ENCODE peak calls at places on chromosomes 13 and 19, in eight cellular contexts. Z is heart right ventricle; L is EL; R is cardiac fibroblast; O is NCI-H1417; V is stimulated activated CD4-positive, alpha-beta T cell treated with anti-CD3 and anti-CD28 coated beads, Interleukin-12 subunit alpha, Interleukin-12 subunit beta, amount 100 ng/mL, for 48 hours; U is T-helper 1 cell; E is progenitor cell of endocrine pancreas. C is an unnamed sample.

GRCh38 chr19:8396563-8397203 is 6.5 kb downstream of the RAB11B start:
- DNase-seq in Z (peak), L (peak), R (peak), O (no peak), V (peak), U (peak), E (no peak), C (no peak)

GRCh38 chr19:14519860-14520407 is 1.7 kb upstream of the DNAJB1 start:
- DNase-seq in Z (no peak), L (peak), R (peak), O (no peak), V (no peak), U (no peak), E (no peak), C (no peak)

GRCh38 chr13:111177081-111177711 is 62.1 kb downstream of the ARHGEF7 start:
- DNase-seq in Z (peak), L (no peak), R (peak), O (no peak), V (no peak), U (no peak), E (no peak), C (peak)

GRCh38 chr19:40348961-40349507 is 539 bp downstream of the PLD3 start:
- DNase-seq in Z (no peak), L (peak), R (peak), O (no peak), V (no peak), U (no peak), E (no peak), C (peak)

GRCh38 chr13:74205313-74205690 is 71.1 kb upstream of the KLF12 start:
- DNase-seq in Z (no peak), L (no peak), R (peak), O (no peak), V (no peak), U (no peak), E (no peak), C (no peak)

GRCh38 chr13:32415019-32415418 is 12.9 kb downstream of the N4BP2L1 start:
- DNase-seq in Z (no peak), L (no peak), R (peak), O (no peak), V (no peak), U (no peak), E (no peak), C (no peak)

GRCh38 chr19:23002690-23003422 is at the start of gene ZNF728:
- DNase-seq in Z (peak), L (no peak), R (peak), O (no peak), V (no peak), U (no peak), E (no peak), C (peak)

GRCh38 chr19:42420055-42420544 is 7.1 kb downstream of the LIPE start:
- DNase-seq in Z (peak), L (peak), R (peak), O (no peak), V (peak), U (peak), E (no peak), C (no peak)

GRCh38 chr13:19382111-19382510 is 179.2 kb downstream of the TPTE2 start:
- DNase-seq in Z (no peak), L (no peak), R (no peak), O (no peak), V (no peak), U (no peak), E (no peak), C (no peak)

GRCh38 chr19:45112111-45112827 is 19.3 kb downstream of the PPP1R37 start:
- DNase-seq in Z (no peak), L (no peak), R (no peak), O (no peak), V (no peak), U (no peak), E (no peak), C (no peak)

GRCh38 chr19:35044317-35045117 is 3.0 kb downstream of the HPN start:
- DNase-seq in Z (peak), L (peak), R (peak), O (no peak), V (peak), U (no peak), E (peak), C (no peak)

GRCh38 chr13:42110410-42111155 is 62.1 kb downstream of the DGKH start:
- DNase-seq in Z (no peak), L (peak), R (peak), O (peak), V (no peak), U (no peak), E (no peak), C (peak)

GRCh38 chr19:2027361-2027760 is 11.8 kb upstream of the BTBD2 start:
- DNase-seq in Z (no peak), L (peak), R (peak), O (no peak), V (no peak), U (no peak), E (no peak), C (no peak)

GRCh38 chr13:31538067-31539042 is 201.0 kb upstream of the RXFP2 start:
- DNase-seq in Z (no peak), L (peak), R (peak), O (peak), V (no peak), U (no peak), E (no peak), C (no peak)

GRCh38 chr13:76853481-76853880 is 32.7 kb downstream of the KCTD12 start:
- DNase-seq in Z (no peak), L (peak), R (peak), O (no peak), V (no peak), U (no peak), E (no peak), C (no peak)

GRCh38 chr19:34430738-34431625 is 2.8 kb downstream of the UBA2 start:
- DNase-seq in Z (no peak), L (peak), R (peak), O (peak), V (peak), U (no peak), E (no peak), C (no peak)

GRCh38 chr13:23202383-23202782 is 21.6 kb downstream of the SGCG start:
- DNase-seq in Z (no peak), L (no peak), R (no peak), O (no peak), V (no peak), U (no peak), E (no peak), C (no peak)

GRCh38 chr19:31392514-31392913 is 43.3 kb upstream of the TSHZ3 start:
- DNase-seq in Z (no peak), L (no peak), R (no peak), O (no peak), V (no peak), U (no peak), E (no peak), C (no peak)

GRCh38 chr13:25292301-25292700 is 5.0 kb upstream of the MTMR6 start:
- DNase-seq in Z (no peak), L (peak), R (no peak), O (no peak), V (no peak), U (no peak), E (no peak), C (no peak)

GRCh38 chr19:21084343-21084742 is 2.3 kb downstream of the ZNF714 start:
- DNase-seq in Z (no peak), L (peak), R (peak), O (no peak), V (no peak), U (no peak), E (no peak), C (no peak)

GRCh38 chr13:114102521-114103288 is 29.7 kb downstream of the RASA3 start:
- DNase-seq in Z (peak), L (no peak), R (no peak), O (no peak), V (no peak), U (no peak), E (no peak), C (no peak)

GRCh38 chr19:35436477-35437141 is 11.4 kb upstream of the FFAR2 start:
- DNase-seq in Z (no peak), L (peak), R (peak), O (no peak), V (peak), U (no peak), E (no peak), C (no peak)

GRCh38 chr13:87942204-87942603 is 271.0 kb downstream of the SLITRK5 start:
- DNase-seq in Z (no peak), L (no peak), R (no peak), O (no peak), V (no peak), U (no peak), E (no peak), C (no peak)

GRCh38 chr13:35475960-35476943 is at the start of gene MAB21L1:
- DNase-seq in Z (peak), L (peak), R (peak), O (peak), V (no peak), U (no peak), E (no peak), C (no peak)

GRCh38 chr19:32720216-32720935 is 809 bp downstream of the TDRD12 start:
- DNase-seq in Z (no peak), L (no peak), R (no peak), O (no peak), V (no peak), U (no peak), E (no peak), C (no peak)

GRCh38 chr13:108944760-108945159 is 315.3 kb downstream of the MYO16 start:
- DNase-seq in Z (no peak), L (peak), R (peak), O (no peak), V (no peak), U (no peak), E (no peak), C (no peak)

GRCh38 chr13:30354481-30355404 is 47.4 kb upstream of the KATNAL1 start:
- DNase-seq in Z (no peak), L (no peak), R (no peak), O (no peak), V (no peak), U (no peak), E (no peak), C (no peak)

GRCh38 chr19:46727757-46728156 is 10.8 kb upstream of the PRKD2 start:
- DNase-seq in Z (no peak), L (no peak), R (no peak), O (no peak), V (no peak), U (no peak), E (no peak), C (no peak)

GRCh38 chr13:40101708-40102359 is 446.4 kb downstream of the COG6 start:
- DNase-seq in Z (no peak), L (no peak), R (no peak), O (no peak), V (peak), U (no peak), E (no peak), C (no peak)

GRCh38 chr19:41399091-41399490 is 1.5 kb downstream of the BCKDHA start:
- DNase-seq in Z (no peak), L (no peak), R (no peak), O (no peak), V (no peak), U (no peak), E (no peak), C (no peak)

GRCh38 chr13:24307211-24308067 is 1.9 kb upstream of the C1QTNF9 start:
- DNase-seq in Z (peak), L (no peak), R (no peak), O (no peak), V (no peak), U (no peak), E (no peak), C (peak)

GRCh38 chr13:30373727-30374126 is 48.6 kb upstream of the UBE2L5 start:
- DNase-seq in Z (no peak), L (no peak), R (no peak), O (no peak), V (no peak), U (no peak), E (no peak), C (no peak)

GRCh38 chr13:93903909-93904308 is 575.6 kb downstream of the DCT start:
- DNase-seq in Z (no peak), L (no peak), R (no peak), O (no peak), V (no peak), U (no peak), E (no peak), C (no peak)

GRCh38 chr19:18775586-18776287 is 15.4 kb downstream of the COMP start:
- DNase-seq in Z (no peak), L (peak), R (peak), O (no peak), V (no peak), U (no peak), E (no peak), C (no peak)

GRCh38 chr13:74554581-74555290 is 420.5 kb upstream of the KLF12 start:
- DNase-seq in Z (no peak), L (no peak), R (no peak), O (no peak), V (no peak), U (no peak), E (no peak), C (no peak)

GRCh38 chr13:79937311-79938243 is 403.3 kb downstream of the SPRY2 start:
- DNase-seq in Z (no peak), L (no peak), R (peak), O (no peak), V (no peak), U (no peak), E (no peak), C (no peak)

GRCh38 chr13:66195238-66195637 is 1034.9 kb downstream of the PCDH9 start:
- DNase-seq in Z (no peak), L (no peak), R (no peak), O (no peak), V (no peak), U (no peak), E (no peak), C (no peak)

GRCh38 chr19:48608798-48609263 is 2.3 kb downstream of the SPACA4 start:
- DNase-seq in Z (no peak), L (peak), R (peak), O (peak), V (no peak), U (no peak), E (no peak), C (peak)

GRCh38 chr19:5680437-5681368 is at the start of the genes HSD11B1L and MICOS13:
- DNase-seq in Z (peak), L (peak), R (peak), O (peak), V (peak), U (peak), E (peak), C (peak)

C was measured in NCI-H774.